ENCODE peak calls at places on chromosomes 16 and 17, in eight cellular contexts. One of them, this sample, is unnamed.

GRCh38 chr16:79519448-79519847 is 81.1 kb downstream of the MAF start:
- DNase-seq in mucosa of descending colon: peak; percentile 56
- DNase-seq in CD8-positive, alpha-beta T cell: no peak
- DNase-seq in fibroblast of mammary gland: no peak
- DNase-seq in colonic mucosa: no peak
- DNase-seq in thoracic aorta: no peak
- DNase-seq in pancreas: no peak
- DNase-seq in cardiac muscle cell: peak; percentile 22
- DNase-seq in this sample: peak; percentile 20

GRCh38 chr17:48150107-48150463 is 42.5 kb downstream of the SNX11 start:
- DNase-seq in mucosa of descending colon: no peak
- DNase-seq in CD8-positive, alpha-beta T cell: no peak
- DNase-seq in fibroblast of mammary gland: no peak
- DNase-seq in colonic mucosa: no peak
- DNase-seq in thoracic aorta: no peak
- DNase-seq in pancreas: no peak
- DNase-seq in cardiac muscle cell: no peak
- DNase-seq in this sample: no peak

GRCh38 chr16:28100810-28101532 is 37.5 kb upstream of the GSG1L start:
- DNase-seq in mucosa of descending colon: peak; percentile 27
- DNase-seq in CD8-positive, alpha-beta T cell: no peak
- DNase-seq in fibroblast of mammary gland: no peak
- DNase-seq in colonic mucosa: no peak
- DNase-seq in thoracic aorta: no peak
- DNase-seq in pancreas: no peak
- DNase-seq in cardiac muscle cell: no peak
- DNase-seq in this sample: no peak

GRCh38 chr16:79402356-79402755 is 198.2 kb downstream of the MAF start:
- DNase-seq in mucosa of descending colon: peak; percentile 88
- DNase-seq in CD8-positive, alpha-beta T cell: no peak
- DNase-seq in fibroblast of mammary gland: no peak
- DNase-seq in colonic mucosa: peak; percentile 89
- DNase-seq in thoracic aorta: no peak
- DNase-seq in pancreas: no peak
- DNase-seq in cardiac muscle cell: no peak
- DNase-seq in this sample: no peak

GRCh38 chr17:73309727-73310555 is 1.9 kb downstream of the CDC42EP4 start:
- DNase-seq in mucosa of descending colon: peak; percentile 71
- DNase-seq in CD8-positive, alpha-beta T cell: no peak
- DNase-seq in fibroblast of mammary gland: no peak
- DNase-seq in colonic mucosa: peak; percentile 80
- DNase-seq in thoracic aorta: no peak
- DNase-seq in pancreas: peak; percentile 87
- DNase-seq in cardiac muscle cell: no peak
- DNase-seq in this sample: peak; percentile 30

GRCh38 chr16:11263737-11264136 is 5.4 kb downstream of the TNP2 start:
- DNase-seq in mucosa of descending colon: peak; percentile 20
- DNase-seq in CD8-positive, alpha-beta T cell: peak; percentile 25
- DNase-seq in fibroblast of mammary gland: no peak
- DNase-seq in colonic mucosa: no peak
- DNase-seq in thoracic aorta: no peak
- DNase-seq in pancreas: no peak
- DNase-seq in cardiac muscle cell: no peak
- DNase-seq in this sample: peak; percentile 66

GRCh38 chr16:3842994-3843393 is 37.5 kb downstream of the CREBBP start:
- DNase-seq in mucosa of descending colon: no peak
- DNase-seq in CD8-positive, alpha-beta T cell: no peak
- DNase-seq in fibroblast of mammary gland: peak; percentile 67
- DNase-seq in colonic mucosa: no peak
- DNase-seq in thoracic aorta: no peak
- DNase-seq in pancreas: no peak
- DNase-seq in cardiac muscle cell: no peak
- DNase-seq in this sample: no peak

GRCh38 chr16:79595261-79595660 is 5.3 kb downstream of the MAF start:
- DNase-seq in mucosa of descending colon: no peak
- DNase-seq in CD8-positive, alpha-beta T cell: no peak
- DNase-seq in fibroblast of mammary gland: no peak
- DNase-seq in colonic mucosa: no peak
- DNase-seq in thoracic aorta: no peak
- DNase-seq in pancreas: no peak
- DNase-seq in cardiac muscle cell: no peak
- DNase-seq in this sample: no peak

GRCh38 chr17:6241996-6242395 is 171.8 kb downstream of the WSCD1 start:
- DNase-seq in mucosa of descending colon: no peak
- DNase-seq in CD8-positive, alpha-beta T cell: no peak
- DNase-seq in fibroblast of mammary gland: no peak
- DNase-seq in colonic mucosa: no peak
- DNase-seq in thoracic aorta: no peak
- DNase-seq in pancreas: no peak
- DNase-seq in cardiac muscle cell: no peak
- DNase-seq in this sample: no peak

GRCh38 chr17:39754958-39755549 is 17.3 kb downstream of the GRB7 start:
- DNase-seq in mucosa of descending colon: no peak
- DNase-seq in CD8-positive, alpha-beta T cell: no peak
- DNase-seq in fibroblast of mammary gland: no peak
- DNase-seq in colonic mucosa: peak; percentile 43
- DNase-seq in thoracic aorta: no peak
- DNase-seq in pancreas: no peak
- DNase-seq in cardiac muscle cell: no peak
- DNase-seq in this sample: peak; percentile 47

GRCh38 chr16:57528499-57529323 is 7.7 kb downstream of the CCDC102A start:
- DNase-seq in mucosa of descending colon: peak; percentile 78
- DNase-seq in CD8-positive, alpha-beta T cell: no peak
- DNase-seq in fibroblast of mammary gland: no peak
- DNase-seq in colonic mucosa: peak; percentile 85
- DNase-seq in thoracic aorta: no peak
- DNase-seq in pancreas: no peak
- DNase-seq in cardiac muscle cell: no peak
- DNase-seq in this sample: no peak

GRCh38 chr16:82917886-82918595 is 291.3 kb downstream of the CDH13 start:
- DNase-seq in mucosa of descending colon: no peak
- DNase-seq in CD8-positive, alpha-beta T cell: no peak
- DNase-seq in fibroblast of mammary gland: no peak
- DNase-seq in colonic mucosa: no peak
- DNase-seq in thoracic aorta: no peak
- DNase-seq in pancreas: no peak
- DNase-seq in cardiac muscle cell: no peak
- DNase-seq in this sample: no peak

GRCh38 chr17:74862919-74863318 is 3.2 kb upstream of the GRIN2C start:
- DNase-seq in mucosa of descending colon: no peak
- DNase-seq in CD8-positive, alpha-beta T cell: no peak
- DNase-seq in fibroblast of mammary gland: no peak
- DNase-seq in colonic mucosa: no peak
- DNase-seq in thoracic aorta: no peak
- DNase-seq in pancreas: no peak
- DNase-seq in cardiac muscle cell: no peak
- DNase-seq in this sample: no peak

GRCh38 chr16:31072540-31073072 is 1.4 kb downstream of the ZNF668 start:
- DNase-seq in mucosa of descending colon: no peak
- DNase-seq in CD8-positive, alpha-beta T cell: no peak
- DNase-seq in fibroblast of mammary gland: peak; percentile 64
- DNase-seq in colonic mucosa: peak; percentile 46
- DNase-seq in thoracic aorta: no peak
- DNase-seq in pancreas: no peak
- DNase-seq in cardiac muscle cell: no peak
- DNase-seq in this sample: peak; percentile 56

GRCh38 chr17:7548585-7549400 is at the start of gene TNFSF12:
- DNase-seq in mucosa of descending colon: peak; percentile 83
- DNase-seq in CD8-positive, alpha-beta T cell: peak; percentile 45
- DNase-seq in fibroblast of mammary gland: no peak
- DNase-seq in colonic mucosa: peak; percentile 73
- DNase-seq in thoracic aorta: no peak
- DNase-seq in pancreas: peak; percentile 61
- DNase-seq in cardiac muscle cell: peak; percentile 58
- DNase-seq in this sample: no peak

GRCh38 chr17:41404024-41404651 is 6.7 kb upstream of the KRT31 start:
- DNase-seq in mucosa of descending colon: no peak
- DNase-seq in CD8-positive, alpha-beta T cell: peak; percentile 3
- DNase-seq in fibroblast of mammary gland: peak; percentile 97
- DNase-seq in colonic mucosa: no peak
- DNase-seq in thoracic aorta: no peak
- DNase-seq in pancreas: no peak
- DNase-seq in cardiac muscle cell: no peak
- DNase-seq in this sample: peak; percentile 5

GRCh38 chr17:27576429-27577123 is 54.4 kb upstream of the LGALS9 start:
- DNase-seq in mucosa of descending colon: no peak
- DNase-seq in CD8-positive, alpha-beta T cell: no peak
- DNase-seq in fibroblast of mammary gland: no peak
- DNase-seq in colonic mucosa: no peak
- DNase-seq in thoracic aorta: no peak
- DNase-seq in pancreas: no peak
- DNase-seq in cardiac muscle cell: no peak
- DNase-seq in this sample: no peak

GRCh38 chr17:78765821-78766220 is 16.3 kb downstream of the CYTH1 start:
- DNase-seq in mucosa of descending colon: no peak
- DNase-seq in CD8-positive, alpha-beta T cell: no peak
- DNase-seq in fibroblast of mammary gland: no peak
- DNase-seq in colonic mucosa: no peak
- DNase-seq in thoracic aorta: no peak
- DNase-seq in pancreas: no peak
- DNase-seq in cardiac muscle cell: no peak
- DNase-seq in this sample: no peak

GRCh38 chr17:78769200-78769773 is 12.8 kb downstream of the CYTH1 start:
- DNase-seq in mucosa of descending colon: no peak
- DNase-seq in CD8-positive, alpha-beta T cell: no peak
- DNase-seq in fibroblast of mammary gland: no peak
- DNase-seq in colonic mucosa: no peak
- DNase-seq in thoracic aorta: no peak
- DNase-seq in pancreas: no peak
- DNase-seq in cardiac muscle cell: no peak
- DNase-seq in this sample: peak; percentile 41

GRCh38 chr17:78766225-78766624 is 15.8 kb downstream of the CYTH1 start:
- DNase-seq in mucosa of descending colon: no peak
- DNase-seq in CD8-positive, alpha-beta T cell: no peak
- DNase-seq in fibroblast of mammary gland: no peak
- DNase-seq in colonic mucosa: no peak
- DNase-seq in thoracic aorta: no peak
- DNase-seq in pancreas: no peak
- DNase-seq in cardiac muscle cell: no peak
- DNase-seq in this sample: no peak

GRCh38 chr17:78766743-78767294 is 15.3 kb downstream of the CYTH1 start:
- DNase-seq in mucosa of descending colon: no peak
- DNase-seq in CD8-positive, alpha-beta T cell: no peak
- DNase-seq in fibroblast of mammary gland: no peak
- DNase-seq in colonic mucosa: no peak
- DNase-seq in thoracic aorta: no peak
- DNase-seq in pancreas: no peak
- DNase-seq in cardiac muscle cell: no peak
- DNase-seq in this sample: peak; percentile 29

DNA sequence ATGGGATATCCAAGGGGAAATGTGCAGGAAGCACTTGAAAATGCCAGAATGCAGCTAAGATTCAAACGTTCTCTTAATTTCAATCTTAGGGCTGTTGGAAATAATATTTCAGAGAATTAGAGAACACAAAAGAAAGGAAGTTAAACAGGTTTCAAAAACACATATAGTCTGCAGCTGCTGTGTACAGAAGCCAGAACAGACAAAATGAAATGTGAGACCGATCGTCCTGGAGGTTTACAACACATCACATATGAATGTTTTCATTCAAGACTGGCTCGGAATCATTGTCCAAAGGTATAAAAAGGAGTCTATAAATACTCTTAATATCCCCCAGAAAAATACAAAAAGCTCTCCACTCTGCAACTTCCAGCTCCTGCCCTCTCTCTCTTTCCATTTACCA is 14.3 kb downstream of the CYTH1 start:
- DNase-seq in mucosa of descending colon: no peak
- DNase-seq in CD8-positive, alpha-beta T cell: no peak
- DNase-seq in fibroblast of mammary gland: no peak
- DNase-seq in colonic mucosa: no peak
- DNase-seq in thoracic aorta: no peak
- DNase-seq in pancreas: no peak
- DNase-seq in cardiac muscle cell: no peak
- DNase-seq in this sample: no peak
- H3K4me3 ChIP-seq in mucosa of descending colon: no peak overlapping the region
- H3K4me3 ChIP-seq in CD8-positive, alpha-beta T cell: peak overlapping the region; percentile 22
- H3K4me3 ChIP-seq in fibroblast of mammary gland: no peak overlapping the region
- H3K4me3 ChIP-seq in colonic mucosa: no peak overlapping the region
- H3K4me3 ChIP-seq in thoracic aorta: no peak overlapping the region
- H3K4me3 ChIP-seq in pancreas: no peak overlapping the region
- H3K4me3 ChIP-seq in cardiac muscle cell: no peak overlapping the region
- H3K4me3 ChIP-seq in this sample: no peak overlapping the region

GRCh38 chr17:36938566-36939058 is 1.3 kb downstream of the LHX1 start:
- DNase-seq in mucosa of descending colon: no peak
- DNase-seq in CD8-positive, alpha-beta T cell: no peak
- DNase-seq in fibroblast of mammary gland: no peak
- DNase-seq in colonic mucosa: no peak
- DNase-seq in thoracic aorta: no peak
- DNase-seq in pancreas: no peak
- DNase-seq in cardiac muscle cell: no peak
- DNase-seq in this sample: no peak

GRCh38 chr17:36937001-36937960 is at the start of gene LHX1:
- DNase-seq in mucosa of descending colon: no peak
- DNase-seq in CD8-positive, alpha-beta T cell: no peak
- DNase-seq in fibroblast of mammary gland: no peak
- DNase-seq in colonic mucosa: no peak
- DNase-seq in thoracic aorta: no peak
- DNase-seq in pancreas: no peak
- DNase-seq in cardiac muscle cell: peak; percentile 52
- DNase-seq in this sample: no peak

GRCh38 chr17:36936455-36936934 is 780 bp upstream of the LHX1 start:
- DNase-seq in mucosa of descending colon: no peak
- DNase-seq in CD8-positive, alpha-beta T cell: no peak
- DNase-seq in fibroblast of mammary gland: no peak
- DNase-seq in colonic mucosa: no peak
- DNase-seq in thoracic aorta: no peak
- DNase-seq in pancreas: no peak
- DNase-seq in cardiac muscle cell: peak; percentile 81
- DNase-seq in this sample: no peak

GRCh38 chr17:36939059-36939943 is 2.0 kb downstream of the LHX1 start:
- DNase-seq in mucosa of descending colon: no peak
- DNase-seq in CD8-positive, alpha-beta T cell: no peak
- DNase-seq in fibroblast of mammary gland: no peak
- DNase-seq in colonic mucosa: no peak
- DNase-seq in thoracic aorta: no peak
- DNase-seq in pancreas: no peak
- DNase-seq in cardiac muscle cell: no peak
- DNase-seq in this sample: no peak

GRCh38 chr17:36937961-36938565 is 788 bp downstream of the LHX1 start:
- DNase-seq in mucosa of descending colon: no peak
- DNase-seq in CD8-positive, alpha-beta T cell: no peak
- DNase-seq in fibroblast of mammary gland: peak; percentile 16
- DNase-seq in colonic mucosa: no peak
- DNase-seq in thoracic aorta: no peak
- DNase-seq in pancreas: no peak
- DNase-seq in cardiac muscle cell: peak; percentile 78
- DNase-seq in this sample: no peak
- TF ChIP-seq CTCF in mucosa of descending colon: no peak
- TF ChIP-seq CTCF in CD8-positive, alpha-beta T cell: no peak
- TF ChIP-seq CTCF in fibroblast of mammary gland: no peak
- TF ChIP-seq CTCF in colonic mucosa: no peak
- TF ChIP-seq CTCF in thoracic aorta: no peak
- TF ChIP-seq CTCF in pancreas: no peak
- TF ChIP-seq CTCF in cardiac muscle cell: no peak
- TF ChIP-seq CTCF in this sample: no peak

GRCh38 chr17:59355695-59356323 is 24.4 kb downstream of the YPEL2 start:
- DNase-seq in mucosa of descending colon: no peak
- DNase-seq in CD8-positive, alpha-beta T cell: no peak
- DNase-seq in fibroblast of mammary gland: no peak
- DNase-seq in colonic mucosa: no peak
- DNase-seq in thoracic aorta: no peak
- DNase-seq in pancreas: no peak
- DNase-seq in cardiac muscle cell: no peak
- DNase-seq in this sample: no peak
- H3K4me3 ChIP-seq in mucosa of descending colon: no peak overlapping the region
- H3K4me3 ChIP-seq in CD8-positive, alpha-beta T cell: no peak overlapping the region
- H3K4me3 ChIP-seq in fibroblast of mammary gland: no peak overlapping the region
- H3K4me3 ChIP-seq in colonic mucosa: no peak overlapping the region
- H3K4me3 ChIP-seq in thoracic aorta: no peak overlapping the region
- H3K4me3 ChIP-seq in pancreas: no peak overlapping the region
- H3K4me3 ChIP-seq in cardiac muscle cell: no peak overlapping the region
- H3K4me3 ChIP-seq in this sample: no peak overlapping the region

GRCh38 chr17:77721823-77722160 is 236.7 kb upstream of the TNRC6C start:
- DNase-seq in mucosa of descending colon: no peak
- DNase-seq in CD8-positive, alpha-beta T cell: no peak
- DNase-seq in fibroblast of mammary gland: no peak
- DNase-seq in colonic mucosa: peak; percentile 3
- DNase-seq in thoracic aorta: no peak
- DNase-seq in pancreas: no peak
- DNase-seq in cardiac muscle cell: no peak
- DNase-seq in this sample: no peak
- TF ChIP-seq CTCF in mucosa of descending colon: no peak
- TF ChIP-seq CTCF in CD8-positive, alpha-beta T cell: no peak
- TF ChIP-seq CTCF in fibroblast of mammary gland: no peak
- TF ChIP-seq CTCF in colonic mucosa: no peak
- TF ChIP-seq CTCF in thoracic aorta: no peak
- TF ChIP-seq CTCF in pancreas: no peak
- TF ChIP-seq CTCF in cardiac muscle cell: no peak
- TF ChIP-seq CTCF in this sample: no peak

This sample was measured in GM12865.